ENCODE peak calls at places on chromosomes 7 and 10, in four cellular contexts. One of them, this sample, is unnamed. For H3K4me1, the result is how much of the 10 kb centered on the place peaks cover.

GRCh38 chr10:124627851-124628675 is 116.1 kb downstream of the FAM53B start:
- DNase-seq in heart left ventricle: no peak
- DNase-seq in testis: no peak
- DNase-seq in esophagus squamous epithelium: no peak
- DNase-seq in this sample: peak

GRCh38 chr10:124291009-124291671 is 127.6 kb downstream of the OAT start:
- DNase-seq in heart left ventricle: peak
- DNase-seq in testis: peak
- DNase-seq in esophagus squamous epithelium: no peak
- DNase-seq in this sample: no peak

GRCh38 chr10:98425511-98426352 is 10.8 kb upstream of the PYROXD2 start:
- DNase-seq in heart left ventricle: no peak
- DNase-seq in testis: peak
- DNase-seq in esophagus squamous epithelium: no peak
- DNase-seq in this sample: no peak

GRCh38 chr10:33271969-33272583 is 62.4 kb downstream of the NRP1 start:
- DNase-seq in heart left ventricle: no peak
- DNase-seq in testis: no peak
- DNase-seq in esophagus squamous epithelium: no peak
- DNase-seq in this sample: no peak

GRCh38 chr7:138000081-138000701 is 1.7 kb downstream of the CREB3L2 start:
- DNase-seq in heart left ventricle: peak
- DNase-seq in testis: peak
- DNase-seq in esophagus squamous epithelium: no peak
- DNase-seq in this sample: peak

GRCh38 chr7:120740348-120740747 is 117.6 kb downstream of the TSPAN12 start:
- DNase-seq in heart left ventricle: no peak
- DNase-seq in testis: no peak
- DNase-seq in esophagus squamous epithelium: no peak
- DNase-seq in this sample: no peak

GRCh38 chr7:107951172-107951787 is 51.7 kb downstream of the LAMB1 start:
- DNase-seq in heart left ventricle: no peak
- DNase-seq in testis: no peak
- DNase-seq in esophagus squamous epithelium: no peak
- DNase-seq in this sample: peak

GRCh38 chr7:116859323-116859722 is 3.1 kb upstream of the CAPZA2 start:
- DNase-seq in heart left ventricle: no peak
- DNase-seq in testis: no peak
- DNase-seq in esophagus squamous epithelium: no peak
- DNase-seq in this sample: no peak

GRCh38 chr7:149642579-149642978 is 130.8 kb downstream of the ZNF467 start:
- DNase-seq in heart left ventricle: no peak
- DNase-seq in testis: no peak
- DNase-seq in esophagus squamous epithelium: no peak
- DNase-seq in this sample: peak

GRCh38 chr7:21028186-21028989 is 241.7 kb upstream of the SP8 start:
- DNase-seq in heart left ventricle: no peak
- DNase-seq in testis: no peak
- DNase-seq in esophagus squamous epithelium: no peak
- DNase-seq in this sample: no peak

GRCh38 chr7:47239034-47239433 is 342.9 kb downstream of the TNS3 start:
- DNase-seq in heart left ventricle: no peak
- DNase-seq in testis: no peak
- DNase-seq in esophagus squamous epithelium: no peak
- DNase-seq in this sample: no peak

GRCh38 chr7:138226001-138226476 is 149.8 kb downstream of the AKR1D1 start:
- DNase-seq in heart left ventricle: no peak
- DNase-seq in testis: no peak
- DNase-seq in esophagus squamous epithelium: no peak
- DNase-seq in this sample: peak

GRCh38 chr10:114427124-114427852 is 23.0 kb upstream of the AFAP1L2 start:
- DNase-seq in heart left ventricle: no peak
- DNase-seq in testis: no peak
- DNase-seq in esophagus squamous epithelium: no peak
- DNase-seq in this sample: no peak

GRCh38 chr10:100807241-100808050 is 62.1 kb downstream of the PAX2 start:
- DNase-seq in heart left ventricle: no peak
- DNase-seq in testis: no peak
- DNase-seq in esophagus squamous epithelium: no peak
- DNase-seq in this sample: no peak

GRCh38 chr7:66114743-66115727 is at the start of gene CRCP:
- DNase-seq in heart left ventricle: peak
- DNase-seq in testis: peak
- DNase-seq in esophagus squamous epithelium: peak
- DNase-seq in this sample: peak
- TF ChIP-seq POLR2A in heart left ventricle: no peak
- TF ChIP-seq POLR2A in testis: no peak
- TF ChIP-seq POLR2A in esophagus squamous epithelium: no peak
- TF ChIP-seq POLR2A in this sample: no peak

GRCh38 chr10:112954974-112955735 is 5.1 kb downstream of the TCF7L2 start:
- DNase-seq in heart left ventricle: no peak
- DNase-seq in testis: no peak
- DNase-seq in esophagus squamous epithelium: no peak
- DNase-seq in this sample: no peak
- H3K4me1 ChIP-seq in heart left ventricle: half or more
- H3K4me1 ChIP-seq in testis: under half
- H3K4me1 ChIP-seq in esophagus squamous epithelium: under half
- H3K4me1 ChIP-seq in this sample: under half

DNA sequence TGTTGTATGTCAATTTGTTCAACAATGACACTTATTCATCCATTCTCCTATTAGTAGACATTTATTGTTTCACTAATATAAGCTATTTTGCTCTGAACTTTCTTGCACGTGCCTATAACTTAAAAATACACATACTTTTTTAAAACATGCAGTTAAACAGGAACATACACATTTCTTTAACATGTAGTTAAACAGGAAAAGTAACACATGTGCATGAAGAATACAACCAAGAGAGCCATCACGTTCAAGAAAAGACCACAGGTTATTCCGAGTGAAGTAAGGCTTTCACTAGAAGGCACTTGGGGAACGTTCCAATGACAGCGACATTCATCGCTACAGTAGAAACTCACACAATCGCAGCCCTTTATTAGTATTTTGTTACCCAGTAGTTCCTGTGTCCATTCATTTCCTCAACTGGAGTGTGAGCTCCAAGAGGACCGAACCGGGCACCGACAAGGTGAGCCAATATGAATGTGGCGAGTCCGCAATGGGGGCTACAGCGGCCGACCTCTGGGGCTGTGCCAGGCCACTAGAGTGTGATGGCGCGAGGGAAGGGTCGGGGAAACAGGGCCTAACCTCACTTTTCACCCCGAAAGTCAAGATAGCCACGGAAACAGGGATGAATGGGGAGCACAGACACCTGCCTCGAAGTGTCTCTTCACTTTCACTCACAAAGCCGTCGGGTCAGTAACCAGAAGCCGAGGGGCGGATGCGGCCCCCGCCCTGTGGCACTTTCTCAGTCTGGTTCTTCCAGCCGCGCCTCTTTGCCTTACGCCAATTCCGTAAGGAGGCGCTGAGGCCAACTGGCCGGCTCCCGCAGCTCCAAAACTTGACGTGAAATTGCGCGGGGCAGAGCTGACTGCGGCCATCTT is 775 bp upstream of the SEPTIN7 start:
- DNase-seq in heart left ventricle: peak
- DNase-seq in testis: peak
- DNase-seq in esophagus squamous epithelium: peak
- DNase-seq in this sample: peak
- TF ChIP-seq POLR2A in heart left ventricle: no peak
- TF ChIP-seq POLR2A in testis: no peak
- TF ChIP-seq POLR2A in esophagus squamous epithelium: no peak
- TF ChIP-seq POLR2A in this sample: no peak

DNA sequence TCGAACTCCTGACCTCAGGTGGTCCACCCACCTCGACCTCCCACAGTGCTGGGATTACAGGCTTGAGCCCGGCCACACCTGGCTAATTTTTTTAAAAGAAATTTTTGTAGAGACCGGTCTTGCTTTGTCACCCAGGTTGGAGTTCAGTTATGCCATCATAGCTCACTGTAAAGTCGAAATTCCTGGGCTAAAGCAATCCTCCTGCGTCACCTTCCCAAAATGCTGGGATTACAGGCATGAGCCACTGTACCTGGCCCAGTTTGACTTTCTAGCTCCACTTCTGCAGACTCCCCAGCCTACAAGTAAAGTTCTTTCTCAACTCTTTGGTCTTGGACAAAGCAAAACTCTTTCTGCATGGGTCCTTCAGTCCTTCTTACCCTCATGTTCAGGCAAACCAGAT is 214.1 kb downstream of the SKIDA1 start:
- DNase-seq in heart left ventricle: no peak
- DNase-seq in testis: no peak
- DNase-seq in esophagus squamous epithelium: no peak
- DNase-seq in this sample: no peak
- H3K4me1 ChIP-seq in heart left ventricle: under half
- H3K4me1 ChIP-seq in testis: under half
- H3K4me1 ChIP-seq in esophagus squamous epithelium: under half
- H3K4me1 ChIP-seq in this sample: under half

DNA sequence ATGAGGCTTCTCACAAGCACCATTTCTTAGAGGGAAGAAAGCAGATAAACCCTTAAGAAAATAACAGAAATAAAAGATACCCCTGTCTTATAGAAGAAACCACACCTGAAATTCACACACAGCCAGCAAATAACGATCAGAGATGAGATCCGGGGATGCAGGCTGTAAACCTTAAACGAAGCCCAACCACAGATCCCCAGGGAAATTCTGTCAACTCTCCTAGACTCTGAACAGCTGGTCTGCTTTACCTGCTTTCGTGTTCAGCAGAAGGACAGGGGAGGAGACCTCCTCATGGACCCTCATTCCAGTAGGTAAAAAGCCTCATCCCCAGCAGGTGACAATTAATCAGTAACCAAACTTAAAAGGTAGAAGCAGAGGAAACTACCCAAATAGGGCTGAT is 45.0 kb downstream of the VOPP1 start:
- DNase-seq in heart left ventricle: no peak
- DNase-seq in testis: no peak
- DNase-seq in esophagus squamous epithelium: no peak
- DNase-seq in this sample: no peak
- TF ChIP-seq POLR2A in heart left ventricle: no peak
- TF ChIP-seq POLR2A in testis: no peak
- TF ChIP-seq POLR2A in esophagus squamous epithelium: no peak
- TF ChIP-seq POLR2A in this sample: no peak

GRCh38 chr7:151427705-151428392 is 12.1 kb downstream of the CRYGN start:
- DNase-seq in heart left ventricle: no peak
- DNase-seq in testis: no peak
- DNase-seq in esophagus squamous epithelium: no peak
- DNase-seq in this sample: no peak
- H3K4me1 ChIP-seq in heart left ventricle: under half
- H3K4me1 ChIP-seq in testis: under half
- H3K4me1 ChIP-seq in esophagus squamous epithelium: under half
- H3K4me1 ChIP-seq in this sample: half or more

This sample was measured in thyroid gland.